ENCODE peak calls at places on chromosomes 16 and 17, in five cellular contexts. H is GM12878, L is A549, J is HepG2, K is K562. F is an unnamed sample.

GRCh38 chr17:55768946-55769624 is 18.2 kb downstream of the PCTP start:
- DNase-seq in J (no peak), H (no peak), K (no peak), L (no peak), F (no peak)

GRCh38 chr16:5059386-5060072 is 6.2 kb downstream of the C16orf89 start:
- DNase-seq in J (no peak), K (no peak), H (no peak), L (no peak), F (no peak)

GRCh38 chr17:80963812-80964211 is 27.8 kb upstream of the CHMP6 start:
- DNase-seq in L (no peak), K (no peak), J (no peak), H (no peak), F (no peak)

GRCh38 chr17:75822119-75822799 is 21.9 kb downstream of the UNC13D start:
- DNase-seq in H (no peak), K (no peak), L (no peak), J (no peak), F (no peak)

GRCh38 chr17:72822358-72823023 is 270.0 kb downstream of the SLC39A11 start:
- DNase-seq in H (no peak), J (peak), K (no peak), L (no peak), F (no peak)

GRCh38 chr17:67605259-67605912 is 112.3 kb upstream of the NOL11 start:
- DNase-seq in J (no peak), K (no peak), H (no peak), L (no peak), F (no peak)

GRCh38 chr16:87436225-87437172 is 44.4 kb downstream of the MAP1LC3B start:
- DNase-seq in L (no peak), J (no peak), H (no peak), K (no peak), F (no peak)

GRCh38 chr16:27177031-27177774 is 26.1 kb upstream of the KDM8 start:
- DNase-seq in J (no peak), K (no peak), L (peak), H (no peak), F (no peak)

GRCh38 chr17:81681672-81682071 is 1.9 kb downstream of the ARL16 start:
- DNase-seq in L (no peak), H (no peak), K (no peak), J (no peak), F (no peak)

GRCh38 chr17:31493656-31494155 is 102.2 kb downstream of the RAB11FIP4 start:
- DNase-seq in K (no peak), L (no peak), H (no peak), J (no peak), F (no peak)

GRCh38 chr16:14510581-14510938 is 119.5 kb downstream of the PARN start:
- DNase-seq in L (no peak), J (no peak), H (no peak), K (no peak), F (no peak)

GRCh38 chr16:27239026-27239425 is 29.5 kb downstream of the NSMCE1 start:
- DNase-seq in L (no peak), J (no peak), H (no peak), K (no peak), F (no peak)

GRCh38 chr17:11506635-11507034 is 91.6 kb upstream of the DNAH9 start:
- DNase-seq in J (peak), K (peak), L (peak), H (no peak), F (peak)

GRCh38 chr16:19245326-19245925 is 40.1 kb upstream of the CLEC19A start:
- DNase-seq in L (no peak), H (no peak), K (no peak), J (no peak), F (no peak)

GRCh38 chr17:81533713-81534141 is 5.5 kb downstream of the FSCN2 start:
- DNase-seq in K (no peak), L (no peak), J (no peak), H (no peak), F (no peak)

GRCh38 chr16:1533443-1533951 is at the start of gene TMEM204:
- DNase-seq in J (no peak), L (no peak), H (no peak), K (no peak), F (no peak)

GRCh38 chr17:35099929-35100328 is 19.7 kb downstream of the RAD51D start:
- DNase-seq in K (no peak), H (no peak), J (no peak), L (no peak), F (no peak)

GRCh38 chr17:41987642-41988041 is 21.0 kb downstream of the CNP start:
- DNase-seq in K (no peak), H (no peak), J (no peak), L (no peak), F (no peak)

GRCh38 chr16:47574091-47575054 is 113.2 kb downstream of the PHKB start:
- DNase-seq in H (peak), K (no peak), L (no peak), J (no peak), F (no peak)

GRCh38 chr17:3969963-3970362 is 5.7 kb upstream of the ATP2A3 start:
- DNase-seq in K (no peak), L (no peak), H (no peak), J (no peak), F (no peak)

GRCh38 chr17:5832886-5833285 is 237.3 kb upstream of the WSCD1 start:
- DNase-seq in L (peak), K (no peak), J (peak), H (no peak), F (no peak)

GRCh38 chr17:69141802-69142472 is at the start of gene ABCA6:
- DNase-seq in J (no peak), K (peak), L (no peak), H (no peak), F (no peak)

GRCh38 chr17:77288115-77288619 is 147.4 kb downstream of the SEC14L1 start:
- DNase-seq in J (no peak), L (peak), K (no peak), H (no peak), F (no peak)

GRCh38 chr17:40122466-40122943 is 734 bp downstream of the MSL1 start:
- DNase-seq in K (peak), L (peak), H (no peak), J (no peak), F (no peak)

GRCh38 chr17:77441130-77441920 is 300.6 kb downstream of the SEC14L1 start:
- DNase-seq in L (no peak), K (no peak), J (no peak), H (peak), F (no peak)

GRCh38 chr17:40553694-40554534 is 11.4 kb downstream of the CCR7 start:
- DNase-seq in H (no peak), L (no peak), K (peak), J (peak), F (no peak)

GRCh38 chr17:9298135-9298534 is 276.8 kb downstream of the NTN1 start:
- DNase-seq in K (no peak), L (no peak), H (no peak), J (no peak), F (no peak)

GRCh38 chr17:27993723-27994310 is 48.7 kb upstream of the NLK start:
- DNase-seq in J (no peak), K (peak), H (no peak), L (no peak), F (no peak)

GRCh38 chr16:14405611-14406537 is 224.2 kb downstream of the PARN start:
- DNase-seq in J (peak), H (peak), L (peak), K (peak), F (peak)

GRCh38 chr16:88601313-88602036 is 31.3 kb downstream of the ZC3H18 start:
- DNase-seq in L (no peak), K (no peak), J (no peak), H (no peak), F (no peak)
- TF ChIP-seq KDM1A in L (no peak), K (no peak), J (no peak), H (no peak), F (no peak)

GRCh38 chr17:78832541-78832810 is 8.1 kb downstream of the USP36 start:
- DNase-seq in L (no peak), H (no peak), K (no peak), J (no peak), F (no peak)
- TF ChIP-seq KDM1A in L (no peak), H (no peak), K (no peak), J (no peak), F (no peak)

GRCh38 chr16:49469930-49470451 is 96.4 kb downstream of the C16orf78 start:
- DNase-seq in L (no peak), J (no peak), H (no peak), K (no peak), F (peak)
- TF ChIP-seq KDM1A in L (no peak), J (no peak), H (no peak), K (no peak), F (no peak)

GRCh38 chr17:14776791-14777190 is 475.9 kb downstream of the HS3ST3B1 start:
- DNase-seq in J (no peak), K (no peak), L (no peak), H (no peak), F (no peak)

GRCh38 chr17:14781123-14781522 is 480.2 kb downstream of the HS3ST3B1 start:
- DNase-seq in J (no peak), L (no peak), K (no peak), H (no peak), F (no peak)

GRCh38 chr17:14775761-14776492 is 475.0 kb downstream of the HS3ST3B1 start:
- DNase-seq in L (no peak), J (no peak), H (no peak), K (no peak), F (no peak)

GRCh38 chr17:14780116-14780515 is 479.2 kb downstream of the HS3ST3B1 start:
- DNase-seq in L (no peak), H (no peak), K (no peak), J (no peak), F (no peak)

GRCh38 chr17:14779236-14779635 is 478.4 kb downstream of the HS3ST3B1 start:
- DNase-seq in H (no peak), L (no peak), J (no peak), K (no peak), F (no peak)
- TF ChIP-seq KDM1A in H (no peak), L (no peak), J (no peak), K (no peak), F (no peak)

F was measured in H1.